ENCODE peak calls at places on chromosomes 2 and 18, in nine cellular contexts. One of them, this sample, is unnamed.

GRCh38 chr2:84889332-84889731 is 8.4 kb upstream of the TRABD2A start:
- DNase-seq in IMR-90: no peak
- DNase-seq in pancreas: no peak
- DNase-seq in hepatocyte: no peak
- DNase-seq in astrocyte: no peak
- DNase-seq in CD8-positive, alpha-beta T cell: no peak
- DNase-seq in fibroblast of pulmonary artery: no peak
- DNase-seq in HFF-Myc: no peak
- DNase-seq in foreskin fibroblast: no peak
- DNase-seq in this sample: no peak

GRCh38 chr2:10717630-10718029 is 3.8 kb upstream of the ATP6V1C2 start:
- DNase-seq in astrocyte: peak
- DNase-seq in pancreas: no peak
- DNase-seq in hepatocyte: no peak
- DNase-seq in foreskin fibroblast: peak
- DNase-seq in CD8-positive, alpha-beta T cell: no peak
- DNase-seq in IMR-90: peak
- DNase-seq in fibroblast of pulmonary artery: peak
- DNase-seq in HFF-Myc: peak
- DNase-seq in this sample: peak

GRCh38 chr18:31498450-31499156 is 626 bp downstream of the DSG2 start:
- DNase-seq in hepatocyte: no peak
- DNase-seq in IMR-90: no peak
- DNase-seq in astrocyte: peak
- DNase-seq in fibroblast of pulmonary artery: peak
- DNase-seq in pancreas: no peak
- DNase-seq in HFF-Myc: no peak
- DNase-seq in foreskin fibroblast: no peak
- DNase-seq in CD8-positive, alpha-beta T cell: no peak
- DNase-seq in this sample: no peak

GRCh38 chr2:240949791-240950705 is 43.9 kb downstream of the CROCC2 start:
- DNase-seq in hepatocyte: no peak
- DNase-seq in HFF-Myc: no peak
- DNase-seq in fibroblast of pulmonary artery: no peak
- DNase-seq in foreskin fibroblast: no peak
- DNase-seq in IMR-90: no peak
- DNase-seq in CD8-positive, alpha-beta T cell: no peak
- DNase-seq in astrocyte: no peak
- DNase-seq in pancreas: no peak
- DNase-seq in this sample: no peak

GRCh38 chr2:31233216-31233615 is 736 bp upstream of the EHD3 start:
- DNase-seq in CD8-positive, alpha-beta T cell: no peak
- DNase-seq in HFF-Myc: no peak
- DNase-seq in foreskin fibroblast: no peak
- DNase-seq in pancreas: no peak
- DNase-seq in astrocyte: peak
- DNase-seq in hepatocyte: no peak
- DNase-seq in IMR-90: no peak
- DNase-seq in fibroblast of pulmonary artery: peak
- DNase-seq in this sample: no peak

GRCh38 chr18:11906926-11907874 is 917 bp downstream of the MPPE1 start:
- DNase-seq in foreskin fibroblast: no peak
- DNase-seq in CD8-positive, alpha-beta T cell: no peak
- DNase-seq in hepatocyte: no peak
- DNase-seq in HFF-Myc: no peak
- DNase-seq in astrocyte: no peak
- DNase-seq in pancreas: no peak
- DNase-seq in fibroblast of pulmonary artery: peak
- DNase-seq in IMR-90: no peak
- DNase-seq in this sample: no peak

GRCh38 chr18:53451902-53452301 is 772.6 kb downstream of the MBD2 start:
- DNase-seq in foreskin fibroblast: no peak
- DNase-seq in hepatocyte: no peak
- DNase-seq in IMR-90: no peak
- DNase-seq in fibroblast of pulmonary artery: no peak
- DNase-seq in pancreas: no peak
- DNase-seq in astrocyte: no peak
- DNase-seq in HFF-Myc: no peak
- DNase-seq in CD8-positive, alpha-beta T cell: no peak
- DNase-seq in this sample: no peak

GRCh38 chr2:130768191-130768855 is 13.0 kb downstream of the AMER3 start:
- DNase-seq in foreskin fibroblast: no peak
- DNase-seq in astrocyte: no peak
- DNase-seq in IMR-90: no peak
- DNase-seq in pancreas: no peak
- DNase-seq in fibroblast of pulmonary artery: no peak
- DNase-seq in HFF-Myc: no peak
- DNase-seq in CD8-positive, alpha-beta T cell: no peak
- DNase-seq in hepatocyte: no peak
- DNase-seq in this sample: no peak

GRCh38 chr2:45542013-45542412 is 69.1 kb downstream of the SRBD1 start:
- DNase-seq in astrocyte: no peak
- DNase-seq in IMR-90: no peak
- DNase-seq in hepatocyte: no peak
- DNase-seq in pancreas: peak
- DNase-seq in fibroblast of pulmonary artery: no peak
- DNase-seq in HFF-Myc: no peak
- DNase-seq in CD8-positive, alpha-beta T cell: peak
- DNase-seq in foreskin fibroblast: no peak
- DNase-seq in this sample: no peak

GRCh38 chr2:159202568-159203071 is 83.9 kb downstream of the WDSUB1 start:
- DNase-seq in fibroblast of pulmonary artery: peak
- DNase-seq in pancreas: no peak
- DNase-seq in hepatocyte: peak
- DNase-seq in IMR-90: peak
- DNase-seq in HFF-Myc: peak
- DNase-seq in CD8-positive, alpha-beta T cell: no peak
- DNase-seq in astrocyte: peak
- DNase-seq in foreskin fibroblast: peak
- DNase-seq in this sample: peak

GRCh38 chr2:1538663-1539062 is 125.4 kb downstream of the TPO start:
- DNase-seq in CD8-positive, alpha-beta T cell: no peak
- DNase-seq in IMR-90: peak
- DNase-seq in HFF-Myc: no peak
- DNase-seq in hepatocyte: peak
- DNase-seq in fibroblast of pulmonary artery: peak
- DNase-seq in pancreas: no peak
- DNase-seq in foreskin fibroblast: peak
- DNase-seq in astrocyte: no peak
- DNase-seq in this sample: no peak

GRCh38 chr2:175010848-175011254 is 5.7 kb upstream of the CHN1 start:
- DNase-seq in fibroblast of pulmonary artery: no peak
- DNase-seq in CD8-positive, alpha-beta T cell: no peak
- DNase-seq in IMR-90: no peak
- DNase-seq in astrocyte: peak
- DNase-seq in pancreas: no peak
- DNase-seq in HFF-Myc: no peak
- DNase-seq in foreskin fibroblast: no peak
- DNase-seq in hepatocyte: no peak
- DNase-seq in this sample: no peak

GRCh38 chr2:238906254-238906935 is 58.5 kb downstream of the TWIST2 start:
- DNase-seq in CD8-positive, alpha-beta T cell: no peak
- DNase-seq in pancreas: no peak
- DNase-seq in hepatocyte: no peak
- DNase-seq in foreskin fibroblast: no peak
- DNase-seq in IMR-90: no peak
- DNase-seq in HFF-Myc: no peak
- DNase-seq in astrocyte: no peak
- DNase-seq in fibroblast of pulmonary artery: no peak
- DNase-seq in this sample: no peak

GRCh38 chr18:79574938-79575525 is 104.6 kb upstream of the CTDP1 start:
- DNase-seq in foreskin fibroblast: no peak
- DNase-seq in astrocyte: no peak
- DNase-seq in hepatocyte: no peak
- DNase-seq in IMR-90: no peak
- DNase-seq in HFF-Myc: no peak
- DNase-seq in pancreas: no peak
- DNase-seq in CD8-positive, alpha-beta T cell: no peak
- DNase-seq in fibroblast of pulmonary artery: no peak
- DNase-seq in this sample: no peak

GRCh38 chr18:63237911-63238710 is 81.5 kb downstream of the BCL2 start:
- DNase-seq in fibroblast of pulmonary artery: peak
- DNase-seq in CD8-positive, alpha-beta T cell: no peak
- DNase-seq in hepatocyte: peak
- DNase-seq in pancreas: no peak
- DNase-seq in astrocyte: peak
- DNase-seq in foreskin fibroblast: peak
- DNase-seq in IMR-90: peak
- DNase-seq in HFF-Myc: peak
- DNase-seq in this sample: peak

GRCh38 chr2:98247383-98247782 is 98.9 kb upstream of the CNGA3 start:
- DNase-seq in hepatocyte: no peak
- DNase-seq in astrocyte: no peak
- DNase-seq in HFF-Myc: no peak
- DNase-seq in CD8-positive, alpha-beta T cell: no peak
- DNase-seq in foreskin fibroblast: no peak
- DNase-seq in fibroblast of pulmonary artery: no peak
- DNase-seq in pancreas: no peak
- DNase-seq in IMR-90: no peak
- DNase-seq in this sample: no peak

GRCh38 chr2:98236935-98237334 is 109.3 kb upstream of the CNGA3 start:
- DNase-seq in IMR-90: no peak
- DNase-seq in pancreas: no peak
- DNase-seq in hepatocyte: no peak
- DNase-seq in CD8-positive, alpha-beta T cell: no peak
- DNase-seq in astrocyte: no peak
- DNase-seq in fibroblast of pulmonary artery: no peak
- DNase-seq in foreskin fibroblast: no peak
- DNase-seq in HFF-Myc: no peak
- DNase-seq in this sample: no peak

GRCh38 chr2:98240796-98241398 is 105.4 kb upstream of the CNGA3 start:
- DNase-seq in foreskin fibroblast: no peak
- DNase-seq in pancreas: no peak
- DNase-seq in fibroblast of pulmonary artery: no peak
- DNase-seq in hepatocyte: no peak
- DNase-seq in HFF-Myc: no peak
- DNase-seq in CD8-positive, alpha-beta T cell: no peak
- DNase-seq in IMR-90: no peak
- DNase-seq in astrocyte: no peak
- DNase-seq in this sample: no peak

DNA sequence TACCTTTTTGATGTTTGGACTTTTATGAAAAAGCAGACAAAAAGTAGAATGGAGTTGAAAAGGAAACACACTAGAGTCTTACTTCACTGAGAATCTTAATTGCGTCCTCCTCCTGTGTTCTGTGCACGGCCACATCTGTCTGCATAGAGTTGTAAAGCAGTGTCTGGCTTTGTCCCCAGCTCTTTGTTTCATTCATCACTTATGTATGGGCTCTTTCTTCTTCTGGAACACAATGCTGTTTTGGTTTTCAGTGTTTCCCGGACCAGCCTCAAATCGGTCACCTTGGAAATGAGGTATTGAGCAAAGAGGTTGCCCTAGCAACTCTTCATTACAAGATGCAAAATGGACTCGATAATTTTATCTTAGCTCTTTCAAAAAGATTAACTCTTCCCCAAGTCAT is 104.2 kb upstream of the CNGA3 start:
- DNase-seq in CD8-positive, alpha-beta T cell: no peak
- DNase-seq in hepatocyte: no peak
- DNase-seq in fibroblast of pulmonary artery: no peak
- DNase-seq in foreskin fibroblast: no peak
- DNase-seq in astrocyte: no peak
- DNase-seq in pancreas: no peak
- DNase-seq in HFF-Myc: no peak
- DNase-seq in IMR-90: no peak
- DNase-seq in this sample: no peak
- TF ChIP-seq CTCF in CD8-positive, alpha-beta T cell: no peak
- TF ChIP-seq CTCF in hepatocyte: no peak
- TF ChIP-seq CTCF in fibroblast of pulmonary artery: no peak
- TF ChIP-seq CTCF in foreskin fibroblast: no peak
- TF ChIP-seq CTCF in astrocyte: no peak
- TF ChIP-seq CTCF in pancreas: no peak
- TF ChIP-seq CTCF in HFF-Myc: no peak
- TF ChIP-seq CTCF in IMR-90: no peak
- TF ChIP-seq CTCF in this sample: no peak

GRCh38 chr2:55555977-55556376 is 36.5 kb downstream of the CFAP36 start:
- DNase-seq in fibroblast of pulmonary artery: peak
- DNase-seq in hepatocyte: peak
- DNase-seq in CD8-positive, alpha-beta T cell: no peak
- DNase-seq in foreskin fibroblast: no peak
- DNase-seq in HFF-Myc: no peak
- DNase-seq in IMR-90: no peak
- DNase-seq in pancreas: no peak
- DNase-seq in astrocyte: peak
- DNase-seq in this sample: no peak
- H3K4me3 ChIP-seq in fibroblast of pulmonary artery: no peak
- H3K4me3 ChIP-seq in hepatocyte: no peak
- H3K4me3 ChIP-seq in CD8-positive, alpha-beta T cell: no peak
- H3K4me3 ChIP-seq in foreskin fibroblast: no peak
- H3K4me3 ChIP-seq in HFF-Myc: no peak
- H3K4me3 ChIP-seq in IMR-90: no peak
- H3K4me3 ChIP-seq in pancreas: no peak
- H3K4me3 ChIP-seq in astrocyte: no peak
- H3K4me3 ChIP-seq in this sample: no peak

DNA sequence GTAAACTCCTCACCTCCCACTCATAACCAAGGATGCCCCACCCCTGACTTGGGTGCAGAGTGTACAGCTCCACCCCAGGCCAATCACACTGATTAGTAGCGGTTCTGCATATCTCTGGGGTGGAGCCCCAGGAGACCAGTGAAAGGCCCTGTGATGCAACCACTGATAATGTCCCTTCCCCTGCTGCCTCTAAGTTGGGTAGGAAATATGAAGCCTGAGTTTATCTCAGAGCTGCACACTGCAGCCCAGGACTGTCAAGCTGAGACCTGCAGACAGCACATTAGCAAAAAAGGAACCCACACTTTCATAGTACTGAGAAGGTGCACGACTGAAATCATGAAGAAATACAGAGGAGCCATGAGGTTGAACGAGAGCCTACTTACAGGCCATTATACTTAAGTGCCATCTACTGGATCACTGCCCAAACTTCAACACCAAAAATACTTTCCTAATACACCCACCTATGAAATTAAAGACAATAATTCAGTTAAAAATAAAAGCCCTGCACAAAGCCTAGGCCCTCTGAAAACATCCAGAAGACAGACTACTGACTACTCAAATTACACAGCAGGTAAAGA is 455.4 kb upstream of the LRRTM4 start:
- DNase-seq in CD8-positive, alpha-beta T cell: no peak
- DNase-seq in astrocyte: no peak
- DNase-seq in IMR-90: no peak
- DNase-seq in foreskin fibroblast: no peak
- DNase-seq in pancreas: no peak
- DNase-seq in HFF-Myc: no peak
- DNase-seq in hepatocyte: peak
- DNase-seq in fibroblast of pulmonary artery: no peak
- DNase-seq in this sample: no peak
- TF ChIP-seq CTCF in CD8-positive, alpha-beta T cell: no peak
- TF ChIP-seq CTCF in astrocyte: no peak
- TF ChIP-seq CTCF in IMR-90: no peak
- TF ChIP-seq CTCF in foreskin fibroblast: no peak
- TF ChIP-seq CTCF in pancreas: no peak
- TF ChIP-seq CTCF in HFF-Myc: no peak
- TF ChIP-seq CTCF in hepatocyte: peak
- TF ChIP-seq CTCF in fibroblast of pulmonary artery: no peak
- TF ChIP-seq CTCF in this sample: no peak

DNA sequence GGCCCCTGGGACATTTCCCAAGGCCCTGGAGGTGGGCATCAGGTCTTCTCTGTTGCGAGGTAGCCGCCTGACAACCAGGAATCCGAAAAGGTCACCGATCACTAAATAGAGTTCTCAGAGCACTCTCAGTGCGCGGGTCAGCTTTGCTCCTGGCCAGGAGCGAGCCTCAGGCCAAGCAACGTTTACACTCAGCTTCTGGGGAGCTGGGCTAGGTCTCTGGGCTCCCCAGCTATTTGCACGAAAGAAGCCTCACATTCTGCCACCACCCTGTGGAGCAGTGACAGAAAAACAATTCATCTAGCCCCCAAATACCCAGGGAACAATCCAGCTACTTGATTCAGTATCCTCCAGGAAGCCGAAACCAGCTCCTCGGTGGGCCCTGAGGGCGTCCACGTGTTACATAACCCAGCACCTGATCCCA is 3.3 kb downstream of the SH3BP4 start:
- DNase-seq in CD8-positive, alpha-beta T cell: no peak
- DNase-seq in pancreas: no peak
- DNase-seq in IMR-90: no peak
- DNase-seq in hepatocyte: no peak
- DNase-seq in foreskin fibroblast: no peak
- DNase-seq in fibroblast of pulmonary artery: no peak
- DNase-seq in astrocyte: no peak
- DNase-seq in HFF-Myc: no peak
- DNase-seq in this sample: no peak
- H3K4me3 ChIP-seq in CD8-positive, alpha-beta T cell: no peak
- H3K4me3 ChIP-seq in pancreas: no peak
- H3K4me3 ChIP-seq in IMR-90: peak
- H3K4me3 ChIP-seq in hepatocyte: no peak
- H3K4me3 ChIP-seq in foreskin fibroblast: no peak
- H3K4me3 ChIP-seq in fibroblast of pulmonary artery: no peak
- H3K4me3 ChIP-seq in astrocyte: peak
- H3K4me3 ChIP-seq in HFF-Myc: peak
- H3K4me3 ChIP-seq in this sample: peak